ENCODE peak calls at places on chromosomes 13 and 19, in eight cellular contexts. One of them, this sample, is unnamed. For H3K36me3, the result is how much of the 10 kb centered on the place peaks cover.

GRCh38 chr19:1811472-1811894 is 593 bp downstream of the ATP8B3 start:
- DNase-seq in breast epithelium: peak
- DNase-seq in left ventricle myocardium inferior: peak
- DNase-seq in OCI-LY7: peak
- DNase-seq in heart right ventricle: peak
- DNase-seq in bronchial epithelial cell: peak
- DNase-seq in stomach: peak
- DNase-seq in psoas muscle: peak
- DNase-seq in this sample: peak

GRCh38 chr13:24625870-24626419 is 54.3 kb upstream of the ATP12A start:
- DNase-seq in breast epithelium: no peak
- DNase-seq in left ventricle myocardium inferior: no peak
- DNase-seq in OCI-LY7: peak
- DNase-seq in heart right ventricle: no peak
- DNase-seq in bronchial epithelial cell: no peak
- DNase-seq in stomach: peak
- DNase-seq in psoas muscle: no peak
- DNase-seq in this sample: no peak

GRCh38 chr19:54179921-54180452 is 7.0 kb upstream of the TMC4 start:
- DNase-seq in breast epithelium: no peak
- DNase-seq in left ventricle myocardium inferior: no peak
- DNase-seq in OCI-LY7: peak
- DNase-seq in heart right ventricle: no peak
- DNase-seq in bronchial epithelial cell: peak
- DNase-seq in stomach: peak
- DNase-seq in psoas muscle: no peak
- DNase-seq in this sample: no peak

GRCh38 chr13:74661851-74662250 is 527.6 kb upstream of the KLF12 start:
- DNase-seq in breast epithelium: no peak
- DNase-seq in left ventricle myocardium inferior: no peak
- DNase-seq in OCI-LY7: no peak
- DNase-seq in heart right ventricle: no peak
- DNase-seq in bronchial epithelial cell: no peak
- DNase-seq in stomach: no peak
- DNase-seq in psoas muscle: no peak
- DNase-seq in this sample: no peak

GRCh38 chr19:51101171-51101865 is 6.9 kb downstream of the CTU1 start:
- DNase-seq in breast epithelium: no peak
- DNase-seq in left ventricle myocardium inferior: no peak
- DNase-seq in OCI-LY7: no peak
- DNase-seq in heart right ventricle: no peak
- DNase-seq in bronchial epithelial cell: no peak
- DNase-seq in stomach: no peak
- DNase-seq in psoas muscle: no peak
- DNase-seq in this sample: no peak

GRCh38 chr19:54469496-54469934 is 3.6 kb downstream of the CDC42EP5 start:
- DNase-seq in breast epithelium: no peak
- DNase-seq in left ventricle myocardium inferior: peak
- DNase-seq in OCI-LY7: no peak
- DNase-seq in heart right ventricle: peak
- DNase-seq in bronchial epithelial cell: peak
- DNase-seq in stomach: peak
- DNase-seq in psoas muscle: peak
- DNase-seq in this sample: no peak

GRCh38 chr19:19750842-19751790 is 18.2 kb upstream of the ZNF14 start:
- DNase-seq in breast epithelium: no peak
- DNase-seq in left ventricle myocardium inferior: no peak
- DNase-seq in OCI-LY7: no peak
- DNase-seq in heart right ventricle: no peak
- DNase-seq in bronchial epithelial cell: no peak
- DNase-seq in stomach: no peak
- DNase-seq in psoas muscle: no peak
- DNase-seq in this sample: no peak

GRCh38 chr13:75376792-75377402 is 105.1 kb downstream of the TBC1D4 start:
- DNase-seq in breast epithelium: no peak
- DNase-seq in left ventricle myocardium inferior: no peak
- DNase-seq in OCI-LY7: no peak
- DNase-seq in heart right ventricle: no peak
- DNase-seq in bronchial epithelial cell: no peak
- DNase-seq in stomach: no peak
- DNase-seq in psoas muscle: no peak
- DNase-seq in this sample: no peak

GRCh38 chr13:112901951-112902651 is 66.9 kb upstream of the MCF2L start:
- DNase-seq in breast epithelium: peak
- DNase-seq in left ventricle myocardium inferior: peak
- DNase-seq in OCI-LY7: no peak
- DNase-seq in heart right ventricle: no peak
- DNase-seq in bronchial epithelial cell: peak
- DNase-seq in stomach: peak
- DNase-seq in psoas muscle: no peak
- DNase-seq in this sample: no peak

GRCh38 chr13:23348270-23349126 is 85.0 kb downstream of the SACS start:
- DNase-seq in breast epithelium: no peak
- DNase-seq in left ventricle myocardium inferior: no peak
- DNase-seq in OCI-LY7: no peak
- DNase-seq in heart right ventricle: no peak
- DNase-seq in bronchial epithelial cell: peak
- DNase-seq in stomach: no peak
- DNase-seq in psoas muscle: no peak
- DNase-seq in this sample: no peak

GRCh38 chr13:76715621-76716020 is 170.6 kb downstream of the KCTD12 start:
- DNase-seq in breast epithelium: no peak
- DNase-seq in left ventricle myocardium inferior: no peak
- DNase-seq in OCI-LY7: no peak
- DNase-seq in heart right ventricle: no peak
- DNase-seq in bronchial epithelial cell: no peak
- DNase-seq in stomach: no peak
- DNase-seq in psoas muscle: no peak
- DNase-seq in this sample: no peak

GRCh38 chr19:27794444-27795042 is 1418.4 kb downstream of the UQCRFS1 start:
- DNase-seq in breast epithelium: no peak
- DNase-seq in left ventricle myocardium inferior: no peak
- DNase-seq in OCI-LY7: peak
- DNase-seq in heart right ventricle: peak
- DNase-seq in bronchial epithelial cell: no peak
- DNase-seq in stomach: no peak
- DNase-seq in psoas muscle: no peak
- DNase-seq in this sample: no peak

GRCh38 chr19:11028146-11028545 is 61.1 kb upstream of the LDLR start:
- DNase-seq in breast epithelium: no peak
- DNase-seq in left ventricle myocardium inferior: no peak
- DNase-seq in OCI-LY7: no peak
- DNase-seq in heart right ventricle: no peak
- DNase-seq in bronchial epithelial cell: no peak
- DNase-seq in stomach: no peak
- DNase-seq in psoas muscle: no peak
- DNase-seq in this sample: no peak

GRCh38 chr19:11025445-11025844 is 63.8 kb upstream of the LDLR start:
- DNase-seq in breast epithelium: no peak
- DNase-seq in left ventricle myocardium inferior: no peak
- DNase-seq in OCI-LY7: no peak
- DNase-seq in heart right ventricle: no peak
- DNase-seq in bronchial epithelial cell: no peak
- DNase-seq in stomach: no peak
- DNase-seq in psoas muscle: no peak
- DNase-seq in this sample: no peak

GRCh38 chr19:11025997-11026396 is 63.3 kb upstream of the LDLR start:
- DNase-seq in breast epithelium: no peak
- DNase-seq in left ventricle myocardium inferior: no peak
- DNase-seq in OCI-LY7: no peak
- DNase-seq in heart right ventricle: no peak
- DNase-seq in bronchial epithelial cell: no peak
- DNase-seq in stomach: no peak
- DNase-seq in psoas muscle: no peak
- DNase-seq in this sample: no peak

GRCh38 chr19:11025006-11025405 is 64.2 kb downstream of the SMARCA4 start:
- DNase-seq in breast epithelium: no peak
- DNase-seq in left ventricle myocardium inferior: no peak
- DNase-seq in OCI-LY7: no peak
- DNase-seq in heart right ventricle: no peak
- DNase-seq in bronchial epithelial cell: no peak
- DNase-seq in stomach: no peak
- DNase-seq in psoas muscle: no peak
- DNase-seq in this sample: no peak

DNA sequence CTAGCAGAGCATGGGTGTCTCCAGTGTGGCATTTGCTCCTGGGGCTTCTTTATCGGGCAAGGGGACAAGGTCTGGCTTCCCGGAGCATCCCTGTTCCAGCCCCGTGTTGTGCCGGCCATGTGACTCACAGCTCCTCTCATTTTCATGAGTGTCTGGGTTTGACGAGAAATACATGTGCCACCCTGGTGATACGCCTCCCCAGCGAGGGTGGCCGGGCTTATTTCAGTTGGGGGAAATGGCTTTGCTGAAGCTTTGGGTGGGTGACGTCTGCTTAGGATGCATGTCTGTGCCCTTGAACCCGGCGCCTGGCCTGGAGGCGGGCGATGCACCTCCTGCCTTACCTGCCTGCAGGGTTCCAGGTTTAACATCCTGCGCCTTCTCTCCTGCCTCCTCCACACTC is 61.9 kb upstream of the LDLR start:
- DNase-seq in breast epithelium: no peak
- DNase-seq in left ventricle myocardium inferior: no peak
- DNase-seq in OCI-LY7: no peak
- DNase-seq in heart right ventricle: no peak
- DNase-seq in bronchial epithelial cell: no peak
- DNase-seq in stomach: no peak
- DNase-seq in psoas muscle: no peak
- DNase-seq in this sample: no peak
- H3K36me3 ChIP-seq in breast epithelium: under half
- H3K36me3 ChIP-seq in left ventricle myocardium inferior: half or more
- H3K36me3 ChIP-seq in OCI-LY7: half or more
- H3K36me3 ChIP-seq in heart right ventricle: half or more
- H3K36me3 ChIP-seq in bronchial epithelial cell: half or more
- H3K36me3 ChIP-seq in stomach: half or more
- H3K36me3 ChIP-seq in psoas muscle: under half
- H3K36me3 ChIP-seq in this sample: under half

GRCh38 chr13:114269281-114269770 is 12.1 kb upstream of the UPF3A start:
- DNase-seq in breast epithelium: no peak
- DNase-seq in left ventricle myocardium inferior: no peak
- DNase-seq in OCI-LY7: no peak
- DNase-seq in heart right ventricle: no peak
- DNase-seq in bronchial epithelial cell: no peak
- DNase-seq in stomach: no peak
- DNase-seq in psoas muscle: no peak
- DNase-seq in this sample: no peak
- H3K36me3 ChIP-seq in breast epithelium: under half
- H3K36me3 ChIP-seq in left ventricle myocardium inferior: half or more
- H3K36me3 ChIP-seq in OCI-LY7: half or more
- H3K36me3 ChIP-seq in heart right ventricle: half or more
- H3K36me3 ChIP-seq in bronchial epithelial cell: under half
- H3K36me3 ChIP-seq in stomach: half or more
- H3K36me3 ChIP-seq in psoas muscle: under half
- H3K36me3 ChIP-seq in this sample: under half

GRCh38 chr13:71703145-71703544 is 163.9 kb downstream of the DACH1 start:
- DNase-seq in breast epithelium: no peak
- DNase-seq in left ventricle myocardium inferior: no peak
- DNase-seq in OCI-LY7: no peak
- DNase-seq in heart right ventricle: no peak
- DNase-seq in bronchial epithelial cell: no peak
- DNase-seq in stomach: no peak
- DNase-seq in psoas muscle: no peak
- DNase-seq in this sample: no peak
- H3K36me3 ChIP-seq in breast epithelium: under half
- H3K36me3 ChIP-seq in left ventricle myocardium inferior: under half
- H3K36me3 ChIP-seq in OCI-LY7: under half
- H3K36me3 ChIP-seq in heart right ventricle: under half
- H3K36me3 ChIP-seq in bronchial epithelial cell: under half
- H3K36me3 ChIP-seq in stomach: under half
- H3K36me3 ChIP-seq in psoas muscle: under half
- H3K36me3 ChIP-seq in this sample: under half

GRCh38 chr13:111278258-111278657 is 42.2 kb upstream of the TEX29 start:
- DNase-seq in breast epithelium: no peak
- DNase-seq in left ventricle myocardium inferior: no peak
- DNase-seq in OCI-LY7: no peak
- DNase-seq in heart right ventricle: no peak
- DNase-seq in bronchial epithelial cell: no peak
- DNase-seq in stomach: no peak
- DNase-seq in psoas muscle: no peak
- DNase-seq in this sample: no peak
- H3K36me3 ChIP-seq in breast epithelium: under half
- H3K36me3 ChIP-seq in left ventricle myocardium inferior: half or more
- H3K36me3 ChIP-seq in OCI-LY7: half or more
- H3K36me3 ChIP-seq in heart right ventricle: under half
- H3K36me3 ChIP-seq in bronchial epithelial cell: under half
- H3K36me3 ChIP-seq in stomach: under half
- H3K36me3 ChIP-seq in psoas muscle: under half
- H3K36me3 ChIP-seq in this sample: under half

DNA sequence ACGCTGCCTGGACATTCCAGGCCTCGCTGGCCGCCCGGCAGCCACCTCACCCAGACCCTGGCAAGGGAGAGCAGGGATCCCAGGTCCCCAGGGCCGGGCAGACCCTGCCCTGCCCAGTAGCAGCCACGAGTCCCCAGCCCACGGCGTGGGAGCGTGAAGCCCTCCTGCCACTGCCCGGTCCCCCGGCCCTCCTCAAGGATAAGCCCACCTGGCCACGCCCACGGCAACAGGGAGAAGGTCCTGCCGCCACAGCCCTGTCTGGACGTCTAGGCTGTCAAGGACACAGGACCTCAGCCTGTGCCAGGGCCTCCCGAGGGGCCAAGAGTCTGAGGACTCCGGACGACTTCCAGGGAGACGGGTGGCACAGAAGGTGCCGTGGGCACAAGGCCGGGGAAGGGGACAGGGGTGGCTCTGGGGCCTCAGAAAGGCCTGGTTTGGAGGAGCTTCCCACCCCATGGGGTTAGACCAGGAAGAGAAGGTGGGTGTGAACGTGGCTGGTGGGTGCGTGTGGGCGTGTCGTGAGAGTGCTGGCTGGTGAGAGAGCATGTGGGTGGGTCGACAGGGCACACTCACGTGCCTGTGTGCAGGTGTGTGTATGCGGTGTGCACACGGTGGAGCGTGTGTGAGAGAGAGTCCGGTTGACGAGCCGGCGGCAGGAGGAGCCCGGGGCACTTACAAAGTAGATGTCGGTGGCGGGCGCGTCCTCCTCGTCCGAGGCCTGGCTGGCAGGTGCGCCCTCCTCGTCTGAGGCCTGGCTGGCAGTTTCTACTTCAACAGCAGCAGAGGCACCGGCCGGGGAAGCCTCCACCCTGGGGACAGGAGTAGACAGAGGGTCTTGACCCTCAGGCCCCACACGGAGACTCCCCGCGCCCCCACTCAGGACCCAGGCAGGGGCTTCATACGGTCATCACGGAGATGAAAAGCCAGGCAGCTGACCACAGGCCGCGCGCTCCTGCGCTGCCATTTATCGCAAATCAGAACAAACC is 11.9 kb upstream of the CACTIN start:
- DNase-seq in breast epithelium: no peak
- DNase-seq in left ventricle myocardium inferior: no peak
- DNase-seq in OCI-LY7: no peak
- DNase-seq in heart right ventricle: no peak
- DNase-seq in bronchial epithelial cell: no peak
- DNase-seq in stomach: no peak
- DNase-seq in psoas muscle: no peak
- DNase-seq in this sample: no peak
- H3K36me3 ChIP-seq in breast epithelium: under half
- H3K36me3 ChIP-seq in left ventricle myocardium inferior: half or more
- H3K36me3 ChIP-seq in OCI-LY7: under half
- H3K36me3 ChIP-seq in heart right ventricle: under half
- H3K36me3 ChIP-seq in bronchial epithelial cell: under half
- H3K36me3 ChIP-seq in stomach: under half
- H3K36me3 ChIP-seq in psoas muscle: under half
- H3K36me3 ChIP-seq in this sample: under half

This sample was measured in aorta.